ENCODE peak calls at places on chromosomes 11 and 22, in four cellular contexts. K, B, V and D are unnamed samples.

GRCh38 chr22:18056802-18057474 is 20.9 kb upstream of the PEX26 start:
- DNase-seq in K (no peak), B (no peak), V (no peak), D (no peak)

GRCh38 chr11:110971110-110971509 is 258.9 kb upstream of the ARHGAP20 start:
- DNase-seq in K (peak; percentile 98), B (no peak), V (peak; percentile 16), D (peak; percentile 72)

GRCh38 chr11:133964946-133965632 is 8.3 kb upstream of the IGSF9B start:
- DNase-seq in K (peak; percentile 44), B (no peak), V (peak; percentile 56), D (no peak)

GRCh38 chr11:11045156-11045670 is 187.4 kb upstream of the ZBED5 start:
- DNase-seq in K (no peak), B (no peak), V (no peak), D (no peak)

GRCh38 chr22:47207846-47208554 is 445.6 kb downstream of the TBC1D22A start:
- DNase-seq in K (no peak), B (no peak), V (no peak), D (no peak)

GRCh38 chr11:119691020-119691666 is 37.9 kb downstream of the NECTIN1 start:
- DNase-seq in K (no peak), B (no peak), V (no peak), D (no peak)

GRCh38 chr22:48262596-48263430 is 1500.4 kb downstream of the TBC1D22A start:
- DNase-seq in K (no peak), B (no peak), V (no peak), D (no peak)

GRCh38 chr22:42116848-42117424 is 13.7 kb downstream of the CYP2D6 start:
- DNase-seq in K (no peak), B (peak; percentile 64), V (no peak), D (no peak)

GRCh38 chr11:30107899-30108298 is 91.1 kb upstream of the KCNA4 start:
- DNase-seq in K (peak; percentile 40), B (no peak), V (peak; percentile 39), D (peak; percentile 69)

GRCh38 chr11:72274435-72274834 is 30.5 kb upstream of the PHOX2A start:
- DNase-seq in K (no peak), B (no peak), V (no peak), D (no peak)

DNA sequence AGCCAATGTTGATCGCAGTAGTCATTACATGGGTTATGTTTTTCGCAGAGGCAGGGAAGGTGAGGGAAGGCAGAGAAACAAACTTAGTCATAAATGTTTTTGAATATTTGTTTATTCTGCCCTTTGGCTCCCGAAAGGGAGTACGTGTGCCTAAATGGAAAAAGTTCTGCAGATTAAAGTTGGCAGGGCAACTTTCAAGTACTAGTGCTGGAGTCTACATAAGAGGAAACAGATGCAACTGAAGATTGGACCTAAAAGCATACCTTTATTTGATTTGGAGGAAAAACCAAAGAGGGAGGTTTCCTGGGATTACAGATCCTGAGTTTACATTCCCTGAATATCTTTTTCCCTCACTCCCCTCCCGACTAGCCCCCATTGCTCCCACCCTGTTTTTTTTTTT is 5.7 kb downstream of the HSD17B12 start:
- DNase-seq in K (no peak), B (no peak), V (no peak), D (no peak)
- TF ChIP-seq CTCF in K (no peak), B (no peak), V (no peak), D (no peak)

DNA sequence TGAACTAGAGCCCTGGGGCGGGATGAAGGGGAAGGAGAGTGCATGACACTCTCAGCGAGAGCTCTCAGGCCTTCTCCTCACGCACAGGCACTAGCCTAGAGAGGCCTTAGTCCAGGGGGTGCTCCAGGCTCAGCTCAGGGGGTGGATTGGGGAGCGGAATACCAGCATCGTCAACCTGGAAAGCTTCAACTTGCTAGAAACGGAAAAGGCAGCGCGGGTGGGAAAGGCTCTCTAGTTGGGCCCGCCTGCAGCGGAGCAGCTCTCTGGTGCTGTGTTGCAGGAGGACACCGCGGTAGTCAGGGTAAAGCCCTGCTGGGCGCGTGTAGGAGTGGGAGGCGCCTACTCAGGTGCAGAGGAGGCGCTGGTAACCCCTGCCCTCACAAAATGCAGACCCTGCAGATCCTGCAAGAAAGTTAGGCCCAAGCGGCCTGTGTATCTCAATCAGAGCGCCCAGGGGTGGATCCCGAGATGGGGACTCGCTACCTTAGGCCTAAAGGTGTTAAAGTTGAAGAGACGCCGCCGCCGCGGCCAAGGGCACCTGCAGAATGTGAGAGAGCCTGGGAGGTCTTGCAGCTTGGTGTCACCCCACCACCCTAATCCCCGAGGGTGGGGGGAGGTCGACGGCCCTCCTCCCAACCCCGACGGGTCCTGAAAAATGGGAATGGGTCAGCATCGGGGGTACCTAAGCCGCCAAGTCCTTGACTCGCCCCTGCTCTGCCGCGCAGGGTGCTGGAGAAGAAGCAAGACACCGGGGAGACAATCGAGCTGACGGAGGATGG is 2.8 kb downstream of the SLC17A6 start:
- DNase-seq in K (no peak), B (peak; percentile 66), V (no peak), D (no peak)
- H3K27me3 ChIP-seq in K (peaks cover 69% of the 10 kb centered on the region), B (peaks cover 84% of the 10 kb centered on the region), V (peaks cover 75% of the 10 kb centered on the region), D (peaks cover 55% of the 10 kb centered on the region)

GRCh38 chr11:22829231-22830081 is at the start of gene SVIP:
- DNase-seq in K (peak; percentile 71), B (peak; percentile 96), V (peak; percentile 93), D (peak; percentile 83)

GRCh38 chr11:22832315-22833041 is 2.9 kb upstream of the SVIP start:
- DNase-seq in K (no peak), B (no peak), V (peak; percentile 68), D (peak; percentile 59)

GRCh38 chr11:22828373-22828772 is 1.2 kb downstream of the SVIP start:
- DNase-seq in K (no peak), B (no peak), V (no peak), D (no peak)

GRCh38 chr11:22830082-22830414 is 447 bp upstream of the SVIP start:
- DNase-seq in K (no peak), B (no peak), V (no peak), D (no peak)
- TF ChIP-seq CTCF in K (no peak), B (no peak), V (no peak), D (no peak)

GRCh38 chr11:84607975-84608787 is 1019.0 kb downstream of the DLG2 start:
- DNase-seq in K (no peak), B (no peak), V (no peak), D (no peak)

GRCh38 chr11:84612645-84613044 is 1014.5 kb downstream of the DLG2 start:
- DNase-seq in K (no peak), B (no peak), V (peak; percentile 8), D (no peak)

GRCh38 chr11:84608788-84609309 is 1018.3 kb downstream of the DLG2 start:
- DNase-seq in K (no peak), B (no peak), V (no peak), D (no peak)
- H3K27me3 ChIP-seq in K (no peaks in the 10 kb centered on the region), B (no peaks in the 10 kb centered on the region), V (peaks cover 4% of the 10 kb centered on the region), D (no peaks in the 10 kb centered on the region)

GRCh38 chr11:17471501-17471900 is 5.1 kb downstream of the ABCC8 start:
- DNase-seq in K (no peak), B (no peak), V (peak; percentile 16), D (no peak)

GRCh38 chr11:17472467-17472866 is 4.2 kb downstream of the ABCC8 start:
- DNase-seq in K (no peak), B (no peak), V (no peak), D (no peak)

GRCh38 chr11:17469998-17470397 is 6.6 kb downstream of the ABCC8 start:
- DNase-seq in K (no peak), B (no peak), V (no peak), D (no peak)

GRCh38 chr11:17475666-17476316 is 854 bp downstream of the ABCC8 start:
- DNase-seq in K (no peak), B (peak; percentile 57), V (no peak), D (no peak)

DNA sequence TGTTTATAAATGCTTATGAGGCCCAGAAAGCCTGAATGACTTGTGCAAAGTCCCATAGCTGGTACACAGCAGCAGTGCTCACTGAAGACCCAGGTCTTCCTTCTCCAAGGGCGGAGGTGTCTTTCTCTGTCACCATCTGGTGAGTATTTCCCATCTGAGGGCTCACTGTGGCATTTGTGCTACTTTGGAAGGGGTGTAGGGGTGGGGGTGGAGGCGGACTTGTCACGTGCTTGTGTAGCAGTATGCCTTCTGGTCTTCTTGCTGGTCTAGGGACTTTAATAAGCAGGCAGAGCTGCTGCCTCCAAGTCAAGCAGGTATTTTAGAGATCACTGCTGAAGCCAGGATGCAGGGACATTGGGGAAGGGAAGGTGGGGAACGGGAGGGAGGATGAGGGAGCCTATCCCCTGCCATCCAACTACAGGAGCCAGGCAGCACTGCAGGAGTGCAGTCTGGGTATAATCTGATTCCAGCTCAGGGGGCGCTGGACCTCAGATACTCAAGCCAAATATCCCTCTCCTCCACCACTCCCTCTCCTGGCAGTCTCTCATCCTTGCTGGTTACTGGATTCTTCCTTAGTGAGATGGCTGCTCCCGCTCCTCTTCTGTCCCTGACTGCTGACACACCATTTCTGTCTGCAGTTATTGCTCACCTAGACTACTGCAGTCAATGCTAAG is 3.4 kb downstream of the ABCC8 start:
- DNase-seq in K (no peak), B (peak; percentile 95), V (peak; percentile 56), D (peak; percentile 7)
- TF ChIP-seq CTCF in K (no peak), B (peak; percentile 67), V (peak; percentile 61), D (peak; percentile 47)

DNA sequence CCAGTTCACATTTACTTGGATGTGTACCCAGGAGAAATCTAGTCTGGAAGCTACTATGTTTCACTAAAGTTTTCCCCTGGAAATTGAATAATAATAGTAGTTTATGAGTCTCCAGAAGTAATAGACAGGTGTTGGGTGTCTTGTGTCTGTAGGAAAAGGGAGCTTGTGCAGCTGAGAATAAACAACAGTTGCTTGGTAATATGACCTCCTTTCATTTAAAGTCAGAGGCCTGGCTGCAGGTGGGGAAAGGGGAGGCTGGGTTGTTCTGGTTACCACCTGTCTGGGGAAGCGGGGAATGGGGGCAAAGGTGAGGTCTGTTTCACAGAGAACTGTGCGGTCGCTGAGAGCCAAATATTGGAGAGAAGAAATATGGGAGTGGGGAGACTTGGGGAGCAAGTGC is 3.3 kb upstream of the GRAMD1B start:
- DNase-seq in K (no peak), B (no peak), V (no peak), D (no peak)
- H3K27me3 ChIP-seq in K (peaks cover 30% of the 10 kb centered on the region), B (peaks cover 33% of the 10 kb centered on the region), V (no peaks in the 10 kb centered on the region), D (no peaks in the 10 kb centered on the region)

GRCh38 chr22:45334528-45334927 is 24.8 kb downstream of the FAM118A start:
- DNase-seq in K (no peak), B (no peak), V (no peak), D (no peak)

GRCh38 chr22:45335854-45336492 is 26.2 kb downstream of the FAM118A start:
- DNase-seq in K (no peak), B (no peak), V (no peak), D (no peak)

GRCh38 chr22:45336971-45337431 is 27.3 kb downstream of the FAM118A start:
- DNase-seq in K (no peak), B (no peak), V (no peak), D (no peak)

GRCh38 chr22:45334068-45334467 is 24.3 kb downstream of the FAM118A start:
- DNase-seq in K (peak; percentile 56), B (no peak), V (no peak), D (no peak)

DNA sequence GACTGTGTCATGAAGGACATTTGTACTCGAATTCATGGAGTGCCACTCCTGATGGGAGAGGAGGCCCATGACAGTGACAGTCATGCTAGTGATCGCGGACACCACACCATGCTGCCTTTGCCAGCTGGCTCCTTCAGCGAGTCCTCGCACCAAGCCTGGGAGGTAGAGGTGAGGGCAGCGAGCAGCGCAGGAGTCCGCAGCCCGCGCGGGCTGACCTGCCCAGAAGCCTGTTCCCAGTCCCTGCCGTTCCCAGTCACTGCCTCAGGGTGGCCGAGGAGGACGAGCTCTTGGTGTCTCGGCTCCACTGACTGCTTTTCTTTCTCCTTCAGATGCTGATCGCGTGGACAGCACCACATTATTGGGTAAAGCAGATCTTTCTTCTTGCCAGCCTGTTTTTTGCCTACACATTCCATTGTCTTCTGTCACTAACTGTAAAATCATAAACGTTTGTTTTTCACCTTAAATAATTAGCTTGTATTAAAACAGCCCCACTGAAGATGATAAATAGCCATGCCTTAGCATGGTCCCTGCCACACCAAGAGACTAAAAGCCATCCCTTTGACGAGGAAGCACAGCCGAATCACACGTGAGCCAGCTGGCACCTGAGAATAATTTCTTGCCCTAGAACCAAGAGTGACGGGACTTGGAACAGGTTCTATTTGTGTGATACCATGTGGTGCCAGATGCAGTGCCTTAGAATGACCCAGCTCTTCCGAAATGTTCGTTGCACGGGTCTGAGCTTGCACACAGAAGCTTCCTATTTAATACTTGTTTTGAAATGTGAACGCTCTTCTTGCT is 25.5 kb downstream of the FAM118A start:
- DNase-seq in K (no peak), B (peak; percentile 79), V (no peak), D (no peak)
- TF ChIP-seq CTCF in K (peak; percentile 16), B (peak; percentile 20), V (no peak), D (peak; percentile 28)